ENCODE peak calls at places on chromosomes 1 and 21, in nine cellular contexts. J, C, S, X, L, B, E, Y and F are unnamed samples.

GRCh38 chr1:97565886-97566285 is 354.9 kb downstream of the DPYD start:
- DNase-seq in J (no peak), X (no peak), Y (no peak), S (no peak), L (no peak), E (no peak), B (no peak), C (no peak), F (no peak)

GRCh38 chr1:912740-913301 is 10.9 kb upstream of the SAMD11 start:
- DNase-seq in Y (peak), C (peak), S (no peak), X (no peak), B (peak), J (peak), L (no peak), E (no peak), F (no peak)

GRCh38 chr1:210464519-210465039 is 135.9 kb downstream of the HHAT start:
- DNase-seq in J (peak), C (no peak), X (no peak), L (no peak), E (no peak), S (peak), B (peak), Y (no peak), F (no peak)

GRCh38 chr1:80217377-80217986 is 1211.0 kb upstream of the ADGRL4 start:
- DNase-seq in B (peak), X (no peak), S (no peak), Y (peak), L (peak), E (no peak), C (peak), J (peak), F (peak)

GRCh38 chr1:62381831-62382505 is 54.9 kb upstream of the USP1 start:
- DNase-seq in S (no peak), L (no peak), J (no peak), C (no peak), B (no peak), X (no peak), E (no peak), Y (no peak), F (no peak)

GRCh38 chr1:9449106-9449627 is 90.1 kb upstream of the SLC25A33 start:
- DNase-seq in E (no peak), X (no peak), C (no peak), J (peak), Y (peak), L (peak), B (no peak), S (no peak), F (peak)

GRCh38 chr1:151893176-151893924 is 16.0 kb downstream of the THEM4 start:
- DNase-seq in S (no peak), X (no peak), C (no peak), L (no peak), Y (peak), E (no peak), B (no peak), J (no peak), F (no peak)

GRCh38 chr1:111600886-111601386 is 18.7 kb upstream of the RAP1A start:
- DNase-seq in X (no peak), Y (no peak), S (no peak), J (no peak), C (no peak), L (no peak), E (no peak), B (no peak), F (no peak)

GRCh38 chr21:25806053-25806452 is 71.3 kb downstream of the GABPA start:
- DNase-seq in C (no peak), J (no peak), B (no peak), L (no peak), Y (no peak), X (no peak), S (no peak), E (no peak), F (no peak)

GRCh38 chr21:31874817-31875216 is 2.0 kb downstream of the HUNK start:
- DNase-seq in B (no peak), E (no peak), J (peak), Y (no peak), L (no peak), C (peak), X (no peak), S (no peak), F (no peak)

GRCh38 chr21:39025198-39025597 is 158.1 kb downstream of the PSMG1 start:
- DNase-seq in E (no peak), C (no peak), J (no peak), Y (no peak), S (no peak), B (no peak), X (no peak), L (no peak), F (no peak)

GRCh38 chr1:3910049-3910731 is 10.1 kb upstream of the C1orf174 start:
- DNase-seq in X (no peak), J (no peak), B (no peak), E (no peak), L (no peak), Y (no peak), S (no peak), C (no peak), F (no peak)

DNA sequence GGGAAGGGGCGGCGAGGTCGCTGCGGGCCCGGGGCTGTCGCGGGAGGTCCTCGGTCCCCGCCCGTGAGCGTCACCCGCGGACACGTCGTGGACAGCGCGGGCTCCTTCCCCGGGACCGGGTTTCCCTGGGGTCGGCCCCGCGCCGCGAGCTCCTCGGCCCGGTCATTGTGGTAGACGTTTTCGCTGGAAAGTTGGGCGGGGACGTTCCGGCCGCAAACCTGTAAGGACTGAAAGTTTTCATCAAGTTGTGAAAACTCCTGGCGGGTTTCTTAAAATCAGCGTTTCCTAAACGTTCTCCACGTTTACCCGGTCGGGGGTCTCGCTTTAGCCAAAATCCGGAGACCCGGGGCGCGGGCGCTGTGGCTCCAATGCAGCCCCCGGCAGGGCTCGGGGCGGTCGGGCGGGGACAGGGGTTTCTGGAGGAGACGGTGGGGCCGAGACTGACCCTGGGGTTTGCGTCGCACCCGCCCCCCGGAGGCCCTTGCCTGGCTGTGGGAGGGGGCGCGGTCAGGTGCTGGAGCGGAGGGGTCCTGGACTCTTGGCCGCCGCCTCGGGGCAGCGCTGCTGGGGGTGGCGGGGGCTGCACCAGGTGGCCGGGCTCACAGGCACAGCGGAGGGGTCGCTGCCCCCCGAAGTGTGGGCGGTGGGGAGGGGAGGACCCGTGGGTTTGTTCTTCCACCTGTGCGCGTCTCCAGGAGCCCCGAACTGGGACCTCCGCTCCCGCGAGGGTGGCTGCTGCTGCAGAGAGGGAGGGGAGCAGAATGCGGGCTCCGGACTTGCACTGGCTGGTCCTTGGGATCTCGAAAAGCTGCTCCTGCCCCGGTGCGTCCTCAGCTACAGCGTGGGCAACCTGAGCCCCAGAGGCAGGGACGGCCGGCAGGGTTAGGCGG is 827 bp downstream of the PRKCZ start:
- DNase-seq in E (no peak), S (no peak), J (peak), B (no peak), Y (no peak), C (no peak), L (no peak), X (no peak), F (no peak)
- H3K4me3 ChIP-seq in E (peak), S (peak), J (peak), B (peak), Y (no peak), C (peak), L (peak), X (no peak), F (no peak)

GRCh38 chr1:107056426-107057196 is at the start of gene PRMT6:
- DNase-seq in S (peak), J (peak), L (peak), E (peak), C (peak), B (peak), Y (peak), X (no peak), F (peak)
- TF ChIP-seq CTCF in S (no peak), J (no peak), L (no peak), E (no peak), C (no peak), B (no peak), Y (no peak), X (peak), F (peak)

DNA sequence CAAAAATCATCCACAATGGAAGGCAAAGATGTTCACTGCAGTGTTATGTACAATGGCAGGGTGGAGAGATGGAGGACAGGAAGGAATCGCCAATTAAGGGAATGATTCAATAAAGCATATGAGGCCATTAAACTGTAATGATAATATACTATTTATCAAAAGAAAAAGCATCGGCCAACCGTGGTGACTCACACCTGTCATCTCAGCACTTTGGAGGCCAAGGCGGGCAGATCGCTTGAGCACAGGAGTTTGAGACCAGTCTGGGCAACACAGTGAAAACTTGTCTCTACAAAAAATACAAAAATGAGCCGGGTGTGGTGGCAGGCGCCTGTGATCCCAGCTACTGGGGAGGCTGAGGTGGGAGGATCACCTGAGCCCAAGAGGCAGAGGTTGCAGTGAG is 89.1 kb downstream of the SSBP3 start:
- DNase-seq in X (no peak), B (peak), S (no peak), L (no peak), C (no peak), E (no peak), J (no peak), Y (no peak), F (no peak)
- H3K4me3 ChIP-seq in X (no peak), B (no peak), S (no peak), L (no peak), C (no peak), E (no peak), J (no peak), Y (no peak), F (no peak)

DNA sequence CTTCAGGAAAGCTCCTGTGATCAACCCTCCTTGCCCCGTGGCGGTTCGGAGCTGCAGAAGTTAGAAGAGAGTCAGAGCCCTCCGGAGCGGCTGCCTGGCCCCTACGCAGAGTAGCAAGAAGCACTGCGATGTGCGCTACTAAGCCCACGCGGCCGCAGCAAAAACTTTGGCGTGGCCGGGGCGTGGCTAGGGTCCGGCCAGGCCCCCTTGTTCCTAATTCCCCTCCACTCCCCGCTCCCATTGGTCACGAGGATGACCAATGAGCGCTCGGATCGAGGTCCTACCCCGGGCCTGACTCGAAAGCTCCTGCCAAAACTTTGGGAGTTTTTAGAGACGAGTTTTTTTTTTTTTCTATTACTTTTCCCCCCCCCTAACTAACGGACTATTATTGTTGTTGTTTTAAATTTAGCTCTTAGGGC is at the start of gene HLX:
- DNase-seq in E (peak), J (peak), L (peak), B (peak), X (peak), Y (peak), C (peak), S (peak), F (peak)
- TF ChIP-seq CTCF in E (no peak), J (no peak), L (no peak), B (no peak), X (no peak), Y (no peak), C (no peak), S (no peak), F (no peak)

DNA sequence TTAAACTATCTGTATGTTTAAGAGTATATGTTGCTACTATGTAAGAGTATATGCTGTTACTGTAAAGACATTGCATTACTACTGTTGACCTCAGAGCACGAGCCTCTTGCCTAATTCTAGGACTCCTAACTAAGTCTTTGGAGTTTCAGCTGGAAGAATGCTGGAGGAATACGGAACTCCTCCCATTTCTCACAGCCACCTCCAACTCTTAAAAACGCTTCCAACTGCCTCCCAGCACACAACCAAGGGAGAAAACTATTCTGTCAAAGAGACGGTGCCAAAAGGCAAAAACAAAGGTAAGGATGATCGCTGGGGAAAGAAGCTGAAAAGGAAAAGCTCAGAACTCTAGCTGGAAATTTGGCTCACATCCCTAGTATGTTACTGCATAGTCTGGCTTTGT is at the start of gene FMO2:
- DNase-seq in X (no peak), E (no peak), L (peak), Y (no peak), C (no peak), S (peak), J (no peak), B (no peak), F (peak)
- H3K4me3 ChIP-seq in X (no peak), E (peak), L (no peak), Y (no peak), C (no peak), S (peak), J (no peak), B (no peak), F (peak)

GRCh38 chr1:31764307-31765040 is at the start of gene ADGRB2:
- DNase-seq in S (no peak), L (no peak), X (no peak), J (peak), C (peak), E (no peak), B (no peak), Y (no peak), F (no peak)
- TF ChIP-seq CTCF in S (peak), L (no peak), X (no peak), J (no peak), C (peak), E (peak), B (no peak), Y (no peak), F (peak)

GRCh38 chr1:45319761-45320160 is 6.9 kb upstream of the HPDL start:
- DNase-seq in C (no peak), X (no peak), E (no peak), L (no peak), S (no peak), Y (no peak), B (no peak), J (no peak), F (no peak)

GRCh38 chr1:45317163-45317562 is 9.5 kb upstream of the HPDL start:
- DNase-seq in X (no peak), B (no peak), E (no peak), Y (no peak), L (no peak), S (no peak), J (no peak), C (peak), F (no peak)

GRCh38 chr1:45322486-45323040 is 4.1 kb upstream of the HPDL start:
- DNase-seq in E (no peak), B (no peak), J (no peak), X (no peak), C (no peak), S (no peak), L (no peak), Y (no peak), F (no peak)

GRCh38 chr1:45325816-45326506 is 734 bp upstream of the HPDL start:
- DNase-seq in S (no peak), Y (peak), L (no peak), E (no peak), J (no peak), C (no peak), B (no peak), X (no peak), F (no peak)

DNA sequence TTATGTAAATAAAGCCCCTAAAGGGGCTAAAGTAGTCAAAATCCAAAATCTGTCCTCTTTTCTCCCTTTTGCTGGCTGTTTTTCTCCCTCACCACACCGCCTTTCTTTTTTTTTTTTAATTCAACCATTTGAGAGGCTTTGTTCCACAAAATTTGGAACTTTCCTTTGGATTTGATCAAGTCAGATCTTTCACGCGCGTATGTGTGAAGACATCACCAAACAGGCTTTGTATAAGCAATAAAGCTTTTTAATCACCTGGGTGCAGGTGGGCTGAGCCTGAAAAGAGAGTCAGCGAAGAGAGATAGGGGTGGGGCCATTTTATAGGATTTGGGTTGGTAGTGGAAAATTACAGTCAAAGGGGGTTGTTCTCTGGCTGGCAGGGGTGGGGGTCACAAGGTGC is 5.3 kb upstream of the HPDL start:
- DNase-seq in E (no peak), B (no peak), Y (no peak), X (no peak), C (no peak), S (no peak), J (no peak), L (no peak), F (no peak)
- H3K4me3 ChIP-seq in E (no peak), B (no peak), Y (no peak), X (no peak), C (no peak), S (no peak), J (no peak), L (no peak), F (no peak)

DNA sequence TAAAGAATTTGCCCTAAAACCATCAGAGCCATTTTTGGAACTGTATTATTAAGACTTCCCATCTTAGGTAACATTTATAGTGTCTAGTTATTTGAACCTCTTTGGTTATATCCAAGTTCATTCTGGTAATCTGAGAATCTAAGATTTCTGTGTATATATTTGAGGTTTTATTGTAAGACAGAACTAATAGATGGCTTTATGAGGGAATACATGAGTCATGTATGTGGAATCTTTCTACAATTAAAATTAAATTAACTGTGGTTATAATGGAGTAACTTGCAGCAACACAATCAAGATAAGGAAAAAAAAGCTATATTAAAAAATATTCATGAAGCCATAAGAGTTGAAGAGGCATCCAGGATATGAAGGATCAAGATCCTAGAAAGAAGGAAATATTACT is 92.1 kb downstream of the UBE2U start:
- DNase-seq in B (no peak), X (no peak), E (no peak), S (no peak), Y (no peak), J (no peak), L (no peak), C (no peak), F (no peak)
- TF ChIP-seq CTCF in B (no peak), X (no peak), E (no peak), S (no peak), Y (no peak), J (no peak), L (no peak), C (no peak), F (no peak)